ENCODE peak calls at places on chromosomes 12 and 14, in eight cellular contexts. G is Peyer's patch, D is osteocyte, N is heart right ventricle, X is left lung, I is osteoblast, J is foreskin fibroblast, Y is dorsolateral prefrontal cortex. P is an unnamed sample.

GRCh38 chr14:103597623-103598372 is 31.2 kb upstream of the KLC1 start:
- DNase-seq in G (no peak), D (peak; percentile 86), N (no peak), X (no peak), I (peak; percentile 99), J (peak; percentile 96), Y (peak; percentile 88), P (peak; percentile 95)

GRCh38 chr12:126076515-126076914 is 1011.3 kb downstream of the AACS start:
- DNase-seq in G (no peak), D (no peak), N (no peak), X (no peak), I (no peak), J (no peak), Y (no peak), P (no peak)

GRCh38 chr12:122067966-122068365 is 10.6 kb upstream of the MLXIP start:
- DNase-seq in G (peak; percentile 89), D (no peak), N (peak; percentile 48), X (no peak), I (peak; percentile 82), J (peak; percentile 64), Y (no peak), P (no peak)

GRCh38 chr12:105993766-105994165 is 145.0 kb downstream of the NUAK1 start:
- DNase-seq in G (no peak), D (no peak), N (no peak), X (no peak), I (no peak), J (no peak), Y (no peak), P (no peak)

GRCh38 chr12:111705672-111706071 is 19.8 kb downstream of the ACAD10 start:
- DNase-seq in G (no peak), D (no peak), N (no peak), X (no peak), I (no peak), J (peak; percentile 14), Y (no peak), P (no peak)

GRCh38 chr12:113238309-113238708 is 17.0 kb downstream of the TPCN1 start:
- DNase-seq in G (no peak), D (no peak), N (no peak), X (no peak), I (no peak), J (no peak), Y (no peak), P (no peak)

GRCh38 chr12:128914908-128915563 is 61.8 kb downstream of the GLT1D1 start:
- DNase-seq in G (no peak), D (no peak), N (no peak), X (no peak), I (no peak), J (no peak), Y (no peak), P (no peak)

GRCh38 chr14:97380539-97380941 is 583.4 kb downstream of the VRK1 start:
- DNase-seq in G (no peak), D (no peak), N (no peak), X (no peak), I (no peak), J (no peak), Y (no peak), P (peak; percentile 71)

GRCh38 chr12:79563021-79563739 is 127.6 kb downstream of the PAWR start:
- DNase-seq in G (no peak), D (no peak), N (no peak), X (no peak), I (peak; percentile 52), J (no peak), Y (no peak), P (no peak)

GRCh38 chr12:2168808-2169207 is 116.0 kb downstream of the CACNA1C start:
- DNase-seq in G (no peak), D (no peak), N (no peak), X (no peak), I (no peak), J (peak; percentile 33), Y (no peak), P (peak; percentile 79)

GRCh38 chr12:132803883-132804282 is 24.8 kb downstream of the GOLGA3 start:
- DNase-seq in G (no peak), D (no peak), N (peak; percentile 43), X (peak; percentile 72), I (peak; percentile 99), J (no peak), Y (no peak), P (no peak)

GRCh38 chr12:47105914-47106674 is 26.3 kb upstream of the AMIGO2 start:
- DNase-seq in G (no peak), D (no peak), N (no peak), X (no peak), I (no peak), J (no peak), Y (no peak), P (no peak)

GRCh38 chr14:50257728-50258127 is 26.4 kb upstream of the SOS2 start:
- DNase-seq in G (no peak), D (no peak), N (no peak), X (no peak), I (no peak), J (no peak), Y (no peak), P (no peak)

GRCh38 chr14:98594156-98594555 is 677.8 kb downstream of the BCL11B start:
- DNase-seq in G (no peak), D (peak; percentile 25), N (no peak), X (no peak), I (no peak), J (no peak), Y (no peak), P (no peak)

GRCh38 chr12:119578112-119578511 is 15.5 kb upstream of the TMEM233 start:
- DNase-seq in G (no peak), D (no peak), N (no peak), X (no peak), I (no peak), J (no peak), Y (peak; percentile 49), P (no peak)

GRCh38 chr14:60101801-60102200 is 10.1 kb downstream of the PCNX4 start:
- DNase-seq in G (no peak), D (no peak), N (no peak), X (no peak), I (no peak), J (peak; percentile 16), Y (no peak), P (no peak)

GRCh38 chr14:20477211-20477876 is 8.1 kb downstream of the PNP start:
- DNase-seq in G (peak; percentile 37), D (no peak), N (peak; percentile 41), X (no peak), I (peak; percentile 58), J (peak; percentile 31), Y (no peak), P (no peak)

GRCh38 chr14:74531467-74531866 is 37.9 kb downstream of the ISCA2 start:
- DNase-seq in G (no peak), D (no peak), N (peak; percentile 39), X (no peak), I (peak; percentile 94), J (peak; percentile 61), Y (no peak), P (peak; percentile 41)

GRCh38 chr12:56874821-56875220 is 59.4 kb downstream of the SDR9C7 start:
- DNase-seq in G (no peak), D (no peak), N (no peak), X (no peak), I (no peak), J (no peak), Y (no peak), P (no peak)

GRCh38 chr14:93543766-93544165 is 113.0 kb downstream of the UNC79 start:
- DNase-seq in G (no peak), D (no peak), N (no peak), X (no peak), I (no peak), J (peak; percentile 28), Y (no peak), P (no peak)

GRCh38 chr14:88075298-88075981 is 70.5 kb downstream of the GPR65 start:
- DNase-seq in G (no peak), D (no peak), N (no peak), X (no peak), I (no peak), J (no peak), Y (no peak), P (no peak)

GRCh38 chr12:11746024-11746771 is 96.7 kb downstream of the ETV6 start:
- DNase-seq in G (peak; percentile 43), D (no peak), N (no peak), X (no peak), I (peak; percentile 22), J (no peak), Y (no peak), P (peak; percentile 78)

GRCh38 chr12:105431537-105431936 is 101.0 kb downstream of the C12orf75 start:
- DNase-seq in G (no peak), D (no peak), N (no peak), X (no peak), I (no peak), J (no peak), Y (no peak), P (no peak)

GRCh38 chr12:50167026-50167742 is at the start of gene CERS5:
- DNase-seq in G (peak; percentile 95), D (peak; percentile 100), N (peak; percentile 99), X (peak; percentile 100), I (peak; percentile 99), J (peak; percentile 100), Y (peak; percentile 98), P (peak; percentile 98)
- TF ChIP-seq CTCF in G (peak; percentile 21), D (peak; percentile 47), N (no peak), X (peak; percentile 69), I (no peak), J (no peak), Y (peak; percentile 57), P (no peak)

GRCh38 chr14:79543966-79544365 is 667.3 kb downstream of the DIO2 start:
- DNase-seq in G (no peak), D (no peak), N (no peak), X (no peak), I (no peak), J (peak; percentile 44), Y (no peak), P (no peak)
- TF ChIP-seq CTCF in G (no peak), D (peak; percentile 43), N (no peak), X (no peak), I (peak; percentile 64), J (peak; percentile 48), Y (peak; percentile 33), P (no peak)

GRCh38 chr12:89289720-89290119 is 62.6 kb downstream of the DUSP6 start:
- DNase-seq in G (no peak), D (no peak), N (no peak), X (no peak), I (no peak), J (no peak), Y (no peak), P (no peak)

GRCh38 chr12:89286506-89286905 is 65.8 kb downstream of the DUSP6 start:
- DNase-seq in G (no peak), D (no peak), N (no peak), X (no peak), I (no peak), J (no peak), Y (no peak), P (no peak)

GRCh38 chr12:89288959-89289358 is 63.3 kb downstream of the DUSP6 start:
- DNase-seq in G (no peak), D (no peak), N (no peak), X (no peak), I (no peak), J (peak; percentile 12), Y (no peak), P (peak; percentile 6)
- TF ChIP-seq CTCF in G (no peak), D (no peak), N (no peak), X (no peak), I (no peak), J (no peak), Y (no peak), P (no peak)

DNA sequence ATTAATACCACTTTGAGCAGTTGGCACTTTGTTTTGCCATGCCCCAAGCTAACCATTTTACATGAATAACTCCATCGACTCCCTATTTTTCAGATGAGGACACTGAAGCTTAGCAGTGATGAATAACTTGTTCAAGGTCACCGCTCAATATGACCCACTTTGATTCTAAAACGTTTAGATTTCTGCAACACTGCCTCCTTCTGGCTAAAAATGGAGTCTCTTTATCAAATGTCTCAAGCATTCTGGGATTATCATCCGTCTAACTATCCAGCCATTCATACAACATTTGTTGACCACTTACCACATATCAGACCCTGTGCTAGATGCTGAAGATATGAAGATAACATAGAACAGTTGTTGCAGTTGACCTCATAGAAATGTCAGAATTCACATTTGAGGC is 298.0 kb downstream of the PPFIA2 start:
- DNase-seq in G (no peak), D (no peak), N (no peak), X (no peak), I (no peak), J (no peak), Y (no peak), P (no peak)
- TF ChIP-seq CTCF in G (no peak), D (no peak), N (no peak), X (no peak), I (no peak), J (no peak), Y (peak; percentile 15), P (no peak)

P was measured in RWPE1.